ENCODE peak calls at places on chromosomes 11 and 22, in seven cellular contexts. One of them, this sample, is unnamed.

GRCh38 chr22:35454416-35455054 is 54.6 kb downstream of the MCM5 start:
- DNase-seq in neural progenitor cell: peak
- DNase-seq in A673: peak
- DNase-seq in fibroblast of mammary gland: no peak
- DNase-seq in GM10248: no peak
- DNase-seq in A549: no peak
- DNase-seq in tibial artery: no peak
- DNase-seq in this sample: no peak

GRCh38 chr11:132595711-132596111 is 936.6 kb downstream of the OPCML start:
- DNase-seq in neural progenitor cell: no peak
- DNase-seq in A673: no peak
- DNase-seq in fibroblast of mammary gland: no peak
- DNase-seq in GM10248: no peak
- DNase-seq in A549: no peak
- DNase-seq in tibial artery: no peak
- DNase-seq in this sample: no peak

GRCh38 chr11:8744423-8744822 is 61.8 kb downstream of the RPL27A start:
- DNase-seq in neural progenitor cell: no peak
- DNase-seq in A673: no peak
- DNase-seq in fibroblast of mammary gland: no peak
- DNase-seq in GM10248: no peak
- DNase-seq in A549: no peak
- DNase-seq in tibial artery: no peak
- DNase-seq in this sample: no peak

GRCh38 chr11:61071208-61071681 is 31.0 kb upstream of the CD5 start:
- DNase-seq in neural progenitor cell: no peak
- DNase-seq in A673: no peak
- DNase-seq in fibroblast of mammary gland: no peak
- DNase-seq in GM10248: peak
- DNase-seq in A549: no peak
- DNase-seq in tibial artery: no peak
- DNase-seq in this sample: no peak

GRCh38 chr22:30192427-30192826 is 54.1 kb downstream of the LIF start:
- DNase-seq in neural progenitor cell: no peak
- DNase-seq in A673: no peak
- DNase-seq in fibroblast of mammary gland: no peak
- DNase-seq in GM10248: peak
- DNase-seq in A549: no peak
- DNase-seq in tibial artery: no peak
- DNase-seq in this sample: no peak

GRCh38 chr11:69278091-69278867 is 15.7 kb upstream of the MYEOV start:
- DNase-seq in neural progenitor cell: no peak
- DNase-seq in A673: no peak
- DNase-seq in fibroblast of mammary gland: no peak
- DNase-seq in GM10248: no peak
- DNase-seq in A549: no peak
- DNase-seq in tibial artery: no peak
- DNase-seq in this sample: no peak

GRCh38 chr11:92130432-92130831 is 94.2 kb upstream of the FAT3 start:
- DNase-seq in neural progenitor cell: no peak
- DNase-seq in A673: no peak
- DNase-seq in fibroblast of mammary gland: no peak
- DNase-seq in GM10248: no peak
- DNase-seq in A549: no peak
- DNase-seq in tibial artery: no peak
- DNase-seq in this sample: no peak

GRCh38 chr11:47906066-47906465 is 57.9 kb upstream of the NUP160 start:
- DNase-seq in neural progenitor cell: no peak
- DNase-seq in A673: no peak
- DNase-seq in fibroblast of mammary gland: no peak
- DNase-seq in GM10248: no peak
- DNase-seq in A549: no peak
- DNase-seq in tibial artery: no peak
- DNase-seq in this sample: no peak

GRCh38 chr11:104624021-104624420 is 274.2 kb downstream of the CASP12 start:
- DNase-seq in neural progenitor cell: no peak
- DNase-seq in A673: peak
- DNase-seq in fibroblast of mammary gland: no peak
- DNase-seq in GM10248: no peak
- DNase-seq in A549: no peak
- DNase-seq in tibial artery: no peak
- DNase-seq in this sample: no peak

GRCh38 chr22:45552580-45553332 is 50.1 kb downstream of the FBLN1 start:
- DNase-seq in neural progenitor cell: peak
- DNase-seq in A673: no peak
- DNase-seq in fibroblast of mammary gland: peak
- DNase-seq in GM10248: no peak
- DNase-seq in A549: no peak
- DNase-seq in tibial artery: peak
- DNase-seq in this sample: no peak

GRCh38 chr11:66315921-66316811 is 678 bp downstream of the CD248 start:
- DNase-seq in neural progenitor cell: no peak
- DNase-seq in A673: no peak
- DNase-seq in fibroblast of mammary gland: no peak
- DNase-seq in GM10248: no peak
- DNase-seq in A549: no peak
- DNase-seq in tibial artery: no peak
- DNase-seq in this sample: no peak

GRCh38 chr22:37484115-37485005 is 1.8 kb downstream of the MFNG start:
- DNase-seq in neural progenitor cell: peak
- DNase-seq in A673: no peak
- DNase-seq in fibroblast of mammary gland: no peak
- DNase-seq in GM10248: peak
- DNase-seq in A549: no peak
- DNase-seq in tibial artery: peak
- DNase-seq in this sample: peak

GRCh38 chr22:19598054-19598855 is 74.0 kb upstream of the CLDN5 start:
- DNase-seq in neural progenitor cell: no peak
- DNase-seq in A673: no peak
- DNase-seq in fibroblast of mammary gland: no peak
- DNase-seq in GM10248: no peak
- DNase-seq in A549: no peak
- DNase-seq in tibial artery: no peak
- DNase-seq in this sample: no peak

GRCh38 chr11:47179655-47179991 is 2.9 kb upstream of the ARFGAP2 start:
- DNase-seq in neural progenitor cell: peak
- DNase-seq in A673: peak
- DNase-seq in fibroblast of mammary gland: peak
- DNase-seq in GM10248: peak
- DNase-seq in A549: peak
- DNase-seq in tibial artery: no peak
- DNase-seq in this sample: no peak

GRCh38 chr11:62678433-62678769 is 472 bp downstream of the UBXN1 start:
- DNase-seq in neural progenitor cell: peak
- DNase-seq in A673: no peak
- DNase-seq in fibroblast of mammary gland: no peak
- DNase-seq in GM10248: no peak
- DNase-seq in A549: no peak
- DNase-seq in tibial artery: no peak
- DNase-seq in this sample: no peak

GRCh38 chr11:62677709-62678108 is 1.2 kb downstream of the UBXN1 start:
- DNase-seq in neural progenitor cell: no peak
- DNase-seq in A673: no peak
- DNase-seq in fibroblast of mammary gland: no peak
- DNase-seq in GM10248: no peak
- DNase-seq in A549: no peak
- DNase-seq in tibial artery: no peak
- DNase-seq in this sample: no peak

GRCh38 chr11:62677160-62677559 is 1.7 kb downstream of the UBXN1 start:
- DNase-seq in neural progenitor cell: no peak
- DNase-seq in A673: no peak
- DNase-seq in fibroblast of mammary gland: no peak
- DNase-seq in GM10248: no peak
- DNase-seq in A549: no peak
- DNase-seq in tibial artery: no peak
- DNase-seq in this sample: no peak

GRCh38 chr11:62678770-62679696 is at the start of gene UBXN1:
- DNase-seq in neural progenitor cell: peak
- DNase-seq in A673: peak
- DNase-seq in fibroblast of mammary gland: peak
- DNase-seq in GM10248: peak
- DNase-seq in A549: peak
- DNase-seq in tibial artery: peak
- DNase-seq in this sample: peak

GRCh38 chr11:62676698-62677097 is 2.2 kb downstream of the UBXN1 start:
- DNase-seq in neural progenitor cell: no peak
- DNase-seq in A673: no peak
- DNase-seq in fibroblast of mammary gland: no peak
- DNase-seq in GM10248: no peak
- DNase-seq in A549: no peak
- DNase-seq in tibial artery: no peak
- DNase-seq in this sample: no peak
- TF ChIP-seq CTCF in neural progenitor cell: no peak
- TF ChIP-seq CTCF in A673: no peak
- TF ChIP-seq CTCF in fibroblast of mammary gland: peak
- TF ChIP-seq CTCF in GM10248: no peak
- TF ChIP-seq CTCF in A549: no peak
- TF ChIP-seq CTCF in tibial artery: no peak
- TF ChIP-seq CTCF in this sample: no peak

GRCh38 chr11:58578635-58579191 is at the start of gene ZFP91:
- DNase-seq in neural progenitor cell: peak
- DNase-seq in A673: peak
- DNase-seq in fibroblast of mammary gland: peak
- DNase-seq in GM10248: peak
- DNase-seq in A549: peak
- DNase-seq in tibial artery: peak
- DNase-seq in this sample: peak

GRCh38 chr11:58578136-58578634 is 678 bp upstream of the ZFP91 start:
- DNase-seq in neural progenitor cell: peak
- DNase-seq in A673: peak
- DNase-seq in fibroblast of mammary gland: peak
- DNase-seq in GM10248: peak
- DNase-seq in A549: peak
- DNase-seq in tibial artery: peak
- DNase-seq in this sample: peak

GRCh38 chr11:58580311-58580710 is 1.4 kb downstream of the ZFP91 start:
- DNase-seq in neural progenitor cell: no peak
- DNase-seq in A673: no peak
- DNase-seq in fibroblast of mammary gland: no peak
- DNase-seq in GM10248: no peak
- DNase-seq in A549: no peak
- DNase-seq in tibial artery: no peak
- DNase-seq in this sample: no peak

GRCh38 chr11:58577441-58578135 is 1.3 kb upstream of the ZFP91 start:
- DNase-seq in neural progenitor cell: peak
- DNase-seq in A673: peak
- DNase-seq in fibroblast of mammary gland: peak
- DNase-seq in GM10248: peak
- DNase-seq in A549: no peak
- DNase-seq in tibial artery: peak
- DNase-seq in this sample: no peak

DNA sequence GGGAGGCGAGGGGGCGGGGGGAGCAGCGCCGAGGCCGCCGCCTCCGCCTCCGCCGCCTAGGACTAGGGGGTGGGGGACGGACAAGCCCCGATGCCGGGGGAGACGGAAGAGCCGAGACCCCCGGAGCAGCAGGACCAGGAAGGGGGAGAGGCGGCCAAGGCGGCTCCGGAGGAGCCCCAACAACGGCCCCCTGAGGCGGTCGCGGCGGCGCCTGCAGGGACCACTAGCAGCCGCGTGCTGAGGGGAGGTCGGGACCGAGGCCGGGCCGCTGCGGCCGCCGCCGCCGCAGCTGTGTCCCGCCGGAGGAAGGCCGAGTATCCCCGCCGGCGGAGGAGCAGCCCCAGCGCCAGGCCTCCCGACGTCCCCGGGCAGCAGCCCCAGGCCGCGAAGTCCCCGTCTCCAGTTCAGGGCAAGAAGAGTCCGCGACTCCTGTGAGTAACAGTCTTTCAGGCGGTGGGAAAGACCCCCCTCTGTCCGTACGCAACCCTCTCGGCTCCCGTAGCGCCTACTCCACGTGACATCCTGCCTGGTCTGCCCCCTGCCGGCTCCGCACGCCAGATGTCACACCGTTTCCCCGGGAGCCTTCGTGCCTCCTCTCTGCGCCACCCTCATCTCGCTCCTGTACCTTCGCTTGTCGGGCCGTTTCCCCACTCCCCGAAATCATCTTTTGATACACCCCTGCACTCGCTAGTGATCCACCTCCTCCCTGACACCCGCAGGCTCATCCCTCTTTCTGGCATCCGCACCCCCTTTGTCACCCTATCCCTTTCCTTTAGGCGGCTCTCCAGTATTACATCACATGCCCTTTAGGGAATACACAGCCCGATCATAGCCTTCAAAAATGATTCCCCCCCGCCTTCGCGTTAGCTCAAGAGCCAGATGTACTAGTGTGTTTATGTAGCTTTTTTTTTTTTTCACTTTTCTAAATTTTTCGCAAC is 598 bp downstream of the ZFP91 start:
- DNase-seq in neural progenitor cell: peak
- DNase-seq in A673: peak
- DNase-seq in fibroblast of mammary gland: peak
- DNase-seq in GM10248: peak
- DNase-seq in A549: peak
- DNase-seq in tibial artery: peak
- DNase-seq in this sample: peak
- TF ChIP-seq CTCF in neural progenitor cell: peak
- TF ChIP-seq CTCF in A673: peak
- TF ChIP-seq CTCF in fibroblast of mammary gland: peak
- TF ChIP-seq CTCF in GM10248: peak
- TF ChIP-seq CTCF in A549: peak
- TF ChIP-seq CTCF in tibial artery: peak
- TF ChIP-seq CTCF in this sample: no peak

DNA sequence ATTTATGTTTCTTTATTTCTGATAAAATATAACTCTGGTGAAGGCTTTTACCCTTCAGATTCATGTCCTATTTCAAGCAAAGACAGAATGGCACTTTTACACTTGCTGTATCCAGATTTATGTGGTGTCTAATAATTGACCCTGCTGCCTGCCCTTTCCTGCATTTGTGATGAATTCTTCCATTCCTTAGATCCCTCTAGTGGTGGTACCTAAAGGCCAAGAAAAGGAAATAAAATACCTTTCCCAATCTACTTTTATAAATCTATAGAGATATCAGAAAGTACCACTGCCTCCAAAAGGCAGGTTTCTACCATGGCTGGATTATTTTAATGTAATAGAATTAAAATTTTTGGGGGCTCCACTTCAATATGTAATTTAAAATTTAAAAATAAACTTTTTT is 34.2 kb downstream of the CCDC81 start:
- DNase-seq in neural progenitor cell: no peak
- DNase-seq in A673: no peak
- DNase-seq in fibroblast of mammary gland: no peak
- DNase-seq in GM10248: no peak
- DNase-seq in A549: peak
- DNase-seq in tibial artery: no peak
- DNase-seq in this sample: no peak
- TF ChIP-seq CTCF in neural progenitor cell: peak
- TF ChIP-seq CTCF in A673: peak
- TF ChIP-seq CTCF in fibroblast of mammary gland: peak
- TF ChIP-seq CTCF in GM10248: no peak
- TF ChIP-seq CTCF in A549: peak
- TF ChIP-seq CTCF in tibial artery: no peak
- TF ChIP-seq CTCF in this sample: no peak

DNA sequence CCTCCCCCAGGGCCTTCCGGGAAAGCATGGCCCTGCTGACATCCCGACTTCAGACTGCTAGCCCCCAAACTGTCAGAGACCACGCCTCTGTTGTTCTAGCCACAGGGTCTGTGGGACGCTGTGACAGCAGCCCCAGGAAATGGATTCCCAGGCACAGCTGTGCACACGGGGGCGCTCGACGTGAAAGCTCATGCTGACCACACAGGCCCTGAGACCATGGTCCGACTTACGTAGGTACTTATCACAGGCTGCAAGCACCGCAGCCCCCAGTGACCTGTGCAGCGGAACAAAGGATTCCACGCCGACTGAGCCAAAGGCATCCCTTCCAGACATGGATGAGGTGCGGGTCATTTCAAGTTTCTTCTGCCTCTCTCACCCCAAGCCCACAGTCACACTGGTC is 150.6 kb downstream of the CTTN start:
- DNase-seq in neural progenitor cell: no peak
- DNase-seq in A673: no peak
- DNase-seq in fibroblast of mammary gland: no peak
- DNase-seq in GM10248: no peak
- DNase-seq in A549: no peak
- DNase-seq in tibial artery: no peak
- DNase-seq in this sample: no peak
- TF ChIP-seq CTCF in neural progenitor cell: no peak
- TF ChIP-seq CTCF in A673: no peak
- TF ChIP-seq CTCF in fibroblast of mammary gland: no peak
- TF ChIP-seq CTCF in GM10248: no peak
- TF ChIP-seq CTCF in A549: no peak
- TF ChIP-seq CTCF in tibial artery: no peak
- TF ChIP-seq CTCF in this sample: no peak